ENCODE peak calls at places on chromosomes 3 and 15, in ten cellular contexts. D, W, Q, B, M, C, K, G, Y and E are unnamed samples.

GRCh38 chr3:158710601-158711000 is 21.7 kb downstream of the RARRES1 start:
- DNase-seq in W (no peak), C (no peak), Y (no peak), Q (no peak), B (no peak), G (no peak), K (no peak), M (no peak), D (no peak), E (no peak)

GRCh38 chr15:58039260-58040035 is 26.1 kb downstream of the ALDH1A2 start:
- DNase-seq in C (peak), Q (no peak), Y (no peak), G (no peak), D (no peak), W (no peak), M (no peak), B (no peak), K (no peak), E (no peak)

GRCh38 chr3:46095307-46095706 is 68.0 kb upstream of the XCR1 start:
- DNase-seq in K (no peak), W (no peak), M (no peak), D (no peak), Q (no peak), B (no peak), Y (no peak), G (no peak), C (no peak), E (no peak)

GRCh38 chr3:14274537-14274936 is 95.9 kb downstream of the LSM3 start:
- DNase-seq in G (no peak), Y (no peak), D (no peak), C (no peak), Q (no peak), W (no peak), B (no peak), M (no peak), K (no peak), E (peak)

GRCh38 chr3:42078686-42079085 is 12.5 kb upstream of the TRAK1 start:
- DNase-seq in D (no peak), K (no peak), B (peak), W (no peak), Y (peak), M (no peak), C (no peak), Q (no peak), G (no peak), E (no peak)

GRCh38 chr3:19065027-19065426 is 83.3 kb upstream of the KCNH8 start:
- DNase-seq in M (no peak), B (no peak), C (no peak), W (no peak), D (no peak), G (no peak), Y (no peak), K (no peak), Q (no peak), E (no peak)

GRCh38 chr15:39936187-39936586 is 2.3 kb downstream of the EIF2AK4 start:
- DNase-seq in K (peak), M (no peak), G (no peak), B (no peak), C (peak), D (no peak), Q (no peak), Y (no peak), W (no peak), E (no peak)

GRCh38 chr15:78077860-78078187 is 313 bp upstream of the TBC1D2B start:
- DNase-seq in M (no peak), G (no peak), Q (no peak), C (no peak), W (no peak), D (no peak), B (no peak), Y (no peak), K (no peak), E (no peak)

GRCh38 chr15:31393441-31394091 is 66.9 kb downstream of the KLF13 start:
- DNase-seq in Y (no peak), G (no peak), B (no peak), K (no peak), Q (no peak), D (no peak), C (no peak), W (no peak), M (no peak), E (no peak)

GRCh38 chr3:80263260-80263659 is 495.5 kb upstream of the ROBO1 start:
- DNase-seq in Y (no peak), C (no peak), K (no peak), G (no peak), W (no peak), D (no peak), Q (no peak), M (no peak), B (no peak), E (no peak)

GRCh38 chr3:46681387-46681786 is 12.1 kb downstream of the ALS2CL start:
- DNase-seq in W (no peak), C (no peak), G (no peak), D (no peak), Q (no peak), M (no peak), Y (no peak), B (no peak), K (no peak), E (no peak)

DNA sequence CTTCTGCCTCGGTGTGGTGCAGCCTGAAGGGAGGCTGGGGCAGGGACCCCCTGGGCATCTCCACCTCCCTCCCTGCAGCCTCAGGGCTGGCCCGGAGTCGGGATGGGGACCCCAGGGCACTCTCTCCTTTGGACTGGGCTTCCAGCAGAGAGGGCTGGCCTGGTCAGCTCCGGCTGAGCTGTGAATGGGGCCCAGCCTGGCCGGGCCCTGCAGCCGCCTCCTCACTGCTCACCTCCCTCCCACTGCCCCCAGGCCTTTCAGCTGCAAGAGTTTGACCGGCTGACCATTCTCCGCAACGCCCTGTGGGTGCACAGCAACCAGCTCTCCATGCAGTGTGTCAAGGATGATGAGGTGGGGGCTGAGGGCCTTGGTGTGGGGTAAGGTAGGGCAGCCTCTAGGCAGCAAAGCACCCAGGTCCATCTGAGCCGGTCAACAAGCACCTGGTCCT is 36.0 kb downstream of the PSTPIP1 start:
- DNase-seq in M (no peak), W (no peak), C (no peak), G (peak), B (peak), K (no peak), Q (no peak), D (no peak), Y (peak), E (no peak)
- TF ChIP-seq POLR2A in M (no peak), W (no peak), C (no peak), G (no peak), B (no peak), K (no peak), Q (no peak), D (no peak), Y (no peak), E (no peak)

GRCh38 chr15:85708402-85708932 is 86.3 kb downstream of the KLHL25 start:
- DNase-seq in C (peak), K (no peak), Y (no peak), Q (no peak), D (no peak), G (no peak), W (no peak), M (no peak), B (peak), E (no peak)

GRCh38 chr15:85707519-85708338 is 87.0 kb downstream of the KLHL25 start:
- DNase-seq in Y (no peak), K (no peak), W (no peak), M (no peak), Q (no peak), B (peak), G (no peak), C (peak), D (no peak), E (no peak)

GRCh38 chr15:85709250-85709649 is 85.5 kb downstream of the KLHL25 start:
- DNase-seq in M (no peak), G (no peak), Q (no peak), C (no peak), D (no peak), B (no peak), Y (no peak), W (no peak), K (no peak), E (no peak)

GRCh38 chr15:85704720-85705119 is 90.0 kb downstream of the KLHL25 start:
- DNase-seq in W (no peak), Y (no peak), B (no peak), G (no peak), M (no peak), Q (no peak), D (no peak), C (no peak), K (no peak), E (no peak)

DNA sequence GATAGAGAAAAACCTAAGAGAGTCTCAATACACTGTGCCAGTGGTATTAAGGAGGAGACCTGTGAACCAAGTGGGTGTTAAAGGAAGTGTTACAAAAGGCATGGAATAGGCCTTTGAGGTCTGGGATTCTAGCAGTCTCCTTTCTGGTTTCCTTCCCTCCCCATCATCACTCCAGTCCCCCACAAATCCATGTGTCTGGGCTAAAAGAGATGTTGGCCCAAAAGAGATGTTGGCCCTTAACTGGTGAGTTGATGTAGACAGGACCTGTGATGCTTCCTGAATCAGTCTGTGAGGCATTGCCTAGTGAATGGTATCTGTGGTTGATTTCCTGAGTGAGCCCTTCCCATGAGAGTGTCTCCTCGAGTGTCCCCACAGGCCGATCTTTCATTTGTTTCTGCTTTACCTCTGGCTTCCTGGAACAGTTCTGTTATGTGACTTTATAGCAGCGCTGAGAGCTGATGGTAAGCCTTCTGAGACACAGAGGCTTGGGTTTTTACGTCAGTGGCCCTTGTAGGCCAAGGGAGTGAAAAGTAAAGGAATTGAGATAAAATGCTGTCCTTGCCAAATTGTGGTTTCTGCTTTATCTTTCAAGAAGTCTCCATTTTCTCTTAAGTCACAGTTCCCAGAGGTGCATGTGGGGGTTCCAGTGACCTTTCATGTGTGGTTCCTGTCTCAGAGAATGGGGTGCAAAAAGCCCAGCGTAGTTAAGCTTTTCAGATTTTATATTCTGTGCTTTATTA is 87.8 kb downstream of the KLHL25 start:
- DNase-seq in B (no peak), M (peak), K (no peak), Y (no peak), Q (no peak), G (no peak), D (no peak), W (peak), C (peak), E (no peak)
- TF ChIP-seq POLR2A in B (no peak), M (peak), K (no peak), Y (no peak), Q (no peak), G (no peak), D (no peak), W (no peak), C (no peak), E (no peak)

GRCh38 chr15:100623301-100623700 is 20.9 kb downstream of the ASB7 start:
- DNase-seq in G (no peak), K (no peak), M (no peak), D (no peak), W (no peak), C (no peak), B (no peak), Y (no peak), Q (no peak), E (no peak)
- TF ChIP-seq POLR2A in G (no peak), K (no peak), M (no peak), D (no peak), W (no peak), C (no peak), B (no peak), Y (no peak), Q (no peak), E (no peak)

GRCh38 chr3:148943531-148944200 is 47.7 kb upstream of the GYG1 start:
- DNase-seq in W (no peak), C (peak), Q (peak), M (peak), D (peak), Y (no peak), G (no peak), K (peak), B (peak), E (peak)
- TF ChIP-seq POLR2A in W (no peak), C (no peak), Q (no peak), M (no peak), D (no peak), Y (no peak), G (no peak), K (no peak), B (no peak), E (no peak)

DNA sequence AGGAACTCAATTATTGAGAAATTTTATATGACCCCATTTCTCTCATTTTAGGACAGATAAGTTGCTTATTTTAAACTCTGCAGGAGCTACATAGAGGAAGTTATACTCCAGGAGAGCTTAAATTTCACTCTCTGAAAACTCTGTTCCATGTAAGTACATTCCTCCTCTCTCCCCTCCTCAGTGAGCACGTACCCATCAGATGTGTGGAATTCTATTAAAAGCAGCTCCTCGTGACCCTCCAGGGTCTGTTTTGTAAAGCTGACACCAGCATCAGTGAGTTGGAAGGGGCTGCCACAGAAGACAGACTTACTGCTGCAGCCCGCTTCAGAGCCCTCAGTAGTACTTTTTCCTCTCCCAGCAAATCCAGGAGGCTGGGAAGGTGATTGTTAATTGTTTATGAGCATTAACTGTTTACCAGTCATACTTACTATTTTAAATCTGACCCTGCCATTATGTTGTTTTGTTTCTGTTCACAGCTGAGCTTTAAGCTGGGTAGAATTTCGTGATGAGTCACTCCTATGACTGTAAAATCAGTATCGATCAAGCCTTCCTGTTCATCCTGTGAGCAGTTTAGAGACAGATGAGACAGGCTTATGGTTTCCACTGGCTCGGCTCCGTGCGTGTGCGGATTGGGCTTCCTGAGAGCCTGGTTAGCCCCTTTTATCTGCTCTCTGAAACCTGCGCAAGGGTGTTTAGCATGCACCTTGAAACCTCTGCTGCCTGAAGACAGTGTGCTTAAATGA is 20.4 kb downstream of the IGF1R start:
- DNase-seq in M (no peak), Y (no peak), D (no peak), B (no peak), K (peak), W (no peak), G (no peak), Q (no peak), C (peak), E (no peak)
- TF ChIP-seq POLR2A in M (no peak), Y (no peak), D (no peak), B (no peak), K (no peak), W (no peak), G (no peak), Q (no peak), C (no peak), E (peak)

DNA sequence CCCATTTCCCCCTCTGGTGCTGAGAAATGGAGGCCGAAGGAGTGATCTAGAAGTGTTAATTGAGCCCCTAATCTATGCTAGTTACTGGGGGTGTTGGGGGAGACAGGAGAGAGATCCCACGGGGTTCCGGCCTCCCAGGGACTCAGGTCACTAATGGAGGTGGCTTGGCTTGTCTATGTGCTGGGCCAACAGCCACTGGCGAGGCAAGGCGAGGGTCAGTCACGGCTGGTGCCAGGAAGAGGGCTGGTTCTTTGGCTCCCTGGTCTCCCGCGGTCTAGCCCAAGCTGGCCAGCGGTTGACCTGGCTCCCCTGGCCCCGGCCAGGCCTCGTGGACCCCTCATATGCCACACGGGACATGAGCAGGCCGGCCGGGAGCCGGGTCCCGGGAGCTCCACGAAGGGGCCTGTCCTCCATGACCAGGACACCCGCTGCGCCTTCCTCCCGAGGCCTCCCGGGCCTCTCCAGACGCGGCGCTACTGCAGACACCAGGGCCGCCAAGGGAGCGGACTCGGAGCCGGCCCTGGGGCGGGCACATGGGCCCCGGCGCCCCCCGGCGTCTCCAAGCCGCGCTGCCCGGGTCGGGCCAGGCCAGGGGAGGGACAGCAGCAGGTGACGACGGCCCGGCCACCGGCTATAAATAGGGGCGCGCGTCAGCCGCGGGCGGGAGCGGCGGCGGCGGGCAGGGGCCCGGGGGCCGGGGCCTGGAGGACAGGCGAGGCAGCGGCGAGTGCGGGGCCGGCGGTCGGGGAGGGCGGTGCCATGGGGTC is at the start of gene ALPK3:
- DNase-seq in G (peak), W (peak), C (peak), Y (no peak), B (peak), K (no peak), Q (no peak), D (no peak), M (no peak), E (peak)
- TF ChIP-seq POLR2A in G (no peak), W (no peak), C (no peak), Y (no peak), B (peak), K (no peak), Q (no peak), D (no peak), M (no peak), E (peak)